ENCODE peak calls at places on chromosomes 7 and 10, in four cellular contexts. M is right atrium auricular region, L is upper lobe of right lung, J is astrocyte. P is an unnamed sample.

GRCh38 chr10:58727633-58728032 is 215.0 kb downstream of the BICC1 start:
- DNase-seq in M (no peak), L (no peak), J (no peak), P (peak)

GRCh38 chr10:106175760-106176377 is 988.6 kb downstream of the SORCS1 start:
- DNase-seq in M (no peak), L (no peak), J (no peak), P (peak)

GRCh38 chr10:98404571-98405396 is 10.2 kb downstream of the PYROXD2 start:
- DNase-seq in M (no peak), L (no peak), J (peak), P (peak)

GRCh38 chr7:16001477-16001876 is 315.0 kb upstream of the MEOX2 start:
- DNase-seq in M (no peak), L (no peak), J (no peak), P (no peak)

GRCh38 chr7:135317676-135318326 is 84.2 kb downstream of the STRA8 start:
- DNase-seq in M (no peak), L (no peak), J (no peak), P (no peak)

GRCh38 chr7:26372211-26372610 is 80.5 kb downstream of the SNX10 start:
- DNase-seq in M (no peak), L (no peak), J (no peak), P (no peak)

GRCh38 chr7:90727412-90727811 is 131.3 kb downstream of the CDK14 start:
- DNase-seq in M (no peak), L (no peak), J (no peak), P (no peak)

GRCh38 chr7:82362129-82362528 is 81.4 kb downstream of the CACNA2D1 start:
- DNase-seq in M (no peak), L (no peak), J (peak), P (no peak)

GRCh38 chr7:151385626-151386300 is 24.1 kb downstream of the WDR86 start:
- DNase-seq in M (no peak), L (peak), J (no peak), P (no peak)

GRCh38 chr7:43591551-43592180 is 8.8 kb downstream of the STK17A start:
- DNase-seq in M (no peak), L (no peak), J (peak), P (peak)

GRCh38 chr7:112160130-112160770 is 45.9 kb downstream of the DOCK4 start:
- DNase-seq in M (no peak), L (no peak), J (peak), P (peak)

GRCh38 chr7:130421685-130422084 is 19.1 kb downstream of the CEP41 start:
- DNase-seq in M (no peak), L (no peak), J (peak), P (no peak)

GRCh38 chr7:14720792-14721191 is 181.8 kb downstream of the DGKB start:
- DNase-seq in M (no peak), L (no peak), J (no peak), P (no peak)

GRCh38 chr7:95517870-95518269 is 32.1 kb downstream of the ASB4 start:
- DNase-seq in M (no peak), L (no peak), J (no peak), P (no peak)

GRCh38 chr7:24980695-24981543 is 941 bp upstream of the OSBPL3 start:
- DNase-seq in M (no peak), L (peak), J (no peak), P (peak)

GRCh38 chr10:7756360-7756992 is 31.3 kb downstream of the KIN start:
- DNase-seq in M (no peak), L (no peak), J (no peak), P (peak)

GRCh38 chr7:67863911-67864310 is 867.3 kb downstream of the TYW1 start:
- DNase-seq in M (no peak), L (no peak), J (no peak), P (no peak)

GRCh38 chr10:114815751-114816150 is 5.8 kb upstream of the FHIP2A start:
- DNase-seq in M (no peak), L (no peak), J (no peak), P (peak)

GRCh38 chr7:44972562-44972961 is 6.3 kb downstream of the MYO1G start:
- DNase-seq in M (no peak), L (peak), J (no peak), P (no peak)

DNA sequence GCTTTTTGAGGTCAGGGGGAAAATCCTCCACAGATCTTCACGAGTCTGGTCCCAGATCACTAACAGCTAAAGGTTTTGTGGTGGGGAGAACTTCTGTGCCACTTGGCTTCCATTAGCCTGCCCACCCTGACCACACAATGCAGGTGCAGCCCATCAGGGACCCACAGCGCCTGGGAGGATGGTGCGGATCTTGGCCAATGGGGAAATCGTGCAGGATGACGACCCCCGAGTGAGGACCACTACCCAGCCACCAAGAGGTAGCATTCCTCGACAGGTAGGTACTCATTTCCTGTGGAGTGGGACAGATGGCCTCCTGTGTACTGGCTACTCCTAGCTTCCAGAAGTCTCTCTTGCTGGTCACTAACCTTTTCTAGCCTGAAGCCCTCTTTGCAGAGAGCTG is 1.5 kb downstream of the FAM241B start:
- DNase-seq in M (peak), L (no peak), J (no peak), P (no peak)
- H3K27ac ChIP-seq in M (no peak), L (no peak), J (no peak), P (no peak)

GRCh38 chr7:1459512-1459892 is 232 bp upstream of the MICALL2 start:
- DNase-seq in M (peak), L (peak), J (peak), P (peak)
- H3K27ac ChIP-seq in M (peak), L (peak), J (no peak), P (peak)

DNA sequence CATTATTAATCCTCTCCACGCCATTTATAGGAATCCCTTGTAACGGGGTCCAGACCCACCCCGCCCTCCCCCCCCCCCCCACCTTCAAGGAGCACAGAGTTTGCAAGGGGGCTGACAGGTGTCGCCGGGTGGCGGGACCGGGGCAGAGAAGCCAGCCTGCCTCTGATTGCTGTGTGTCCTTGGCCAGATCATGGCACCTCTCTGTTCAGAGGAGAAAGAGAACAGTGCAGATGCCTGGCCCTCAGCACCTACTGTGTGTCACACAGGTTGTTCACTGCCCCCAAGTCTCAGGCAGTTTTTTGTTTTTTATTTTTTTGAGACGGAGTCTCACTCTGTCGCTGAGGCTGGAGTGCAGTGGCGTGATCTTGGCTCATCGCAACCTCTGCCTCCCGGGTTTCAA is 5.4 kb upstream of the MICALL2 start:
- DNase-seq in M (no peak), L (no peak), J (no peak), P (no peak)
- H3K27ac ChIP-seq in M (no peak), L (no peak), J (no peak), P (no peak)

GRCh38 chr7:73742753-73743641 is 4.4 kb upstream of the ABHD11 start:
- DNase-seq in M (no peak), L (peak), J (no peak), P (peak)
- H3K27ac ChIP-seq in M (no peak), L (peak), J (no peak), P (peak)

GRCh38 chr10:3946234-3947229 is 161.5 kb upstream of the KLF6 start:
- DNase-seq in M (peak), L (no peak), J (no peak), P (peak)

GRCh38 chr10:3943695-3944257 is 158.8 kb upstream of the KLF6 start:
- DNase-seq in M (peak), L (no peak), J (no peak), P (no peak)

GRCh38 chr10:3945026-3945425 is 160.0 kb upstream of the KLF6 start:
- DNase-seq in M (peak), L (no peak), J (no peak), P (no peak)

GRCh38 chr10:3942930-3943489 is 158.0 kb upstream of the KLF6 start:
- DNase-seq in M (peak), L (no peak), J (no peak), P (no peak)

GRCh38 chr10:3944591-3944990 is 159.6 kb upstream of the KLF6 start:
- DNase-seq in M (peak), L (no peak), J (no peak), P (no peak)
- H3K27ac ChIP-seq in M (no peak), L (no peak), J (no peak), P (no peak)

GRCh38 chr7:139726485-139726869 is 51.3 kb downstream of the HIPK2 start:
- DNase-seq in M (no peak), L (no peak), J (no peak), P (no peak)
- H3K27ac ChIP-seq in M (peak), L (peak), J (no peak), P (peak)

DNA sequence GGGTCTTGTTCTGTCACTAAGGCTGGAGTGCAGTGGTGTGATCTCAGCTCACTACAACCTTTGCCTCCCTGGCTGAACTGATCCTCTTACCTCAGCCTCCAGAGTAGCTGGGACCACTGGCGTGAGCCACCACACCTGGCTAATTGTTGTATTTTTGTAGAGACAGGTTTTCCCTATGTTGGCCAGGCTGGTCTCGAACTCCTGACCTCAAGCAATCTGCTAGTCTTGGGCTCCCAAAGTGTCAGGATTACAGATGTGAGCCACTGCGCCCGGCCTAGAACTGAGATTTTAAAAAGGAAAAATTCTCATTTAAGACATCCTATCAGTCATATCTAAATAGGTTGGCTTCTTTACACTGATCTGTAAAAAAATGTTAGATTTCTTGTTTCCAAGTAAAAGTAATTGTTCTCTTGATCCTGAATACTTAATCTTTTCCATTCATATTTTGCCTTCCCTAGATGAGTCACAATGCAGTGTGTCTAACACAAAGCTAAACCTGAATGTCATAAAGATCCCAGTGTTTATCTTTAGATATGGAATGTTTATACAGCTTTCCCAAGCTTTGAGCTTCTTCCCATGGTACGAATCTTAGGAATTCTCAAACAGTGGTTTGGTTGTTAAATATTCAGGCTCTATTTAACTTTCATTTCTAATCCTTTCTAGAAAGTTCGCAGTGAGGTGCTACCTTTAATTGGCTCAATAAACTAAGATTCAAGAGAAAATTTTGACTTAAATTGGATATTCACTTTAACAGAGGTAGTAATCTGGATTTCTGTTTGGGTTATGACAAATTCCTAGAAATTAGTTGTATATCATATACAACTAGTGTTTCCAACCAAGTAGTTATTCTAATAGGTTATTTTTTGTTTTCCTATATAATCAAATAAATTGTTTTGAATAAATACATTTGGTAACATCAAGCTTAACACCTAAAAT is 12.1 kb upstream of the LAMB1 start:
- DNase-seq in M (no peak), L (no peak), J (peak), P (peak)
- H3K27ac ChIP-seq in M (no peak), L (no peak), J (peak), P (peak)

GRCh38 chr10:102868976-102869289 is 337 bp upstream of the AS3MT start:
- DNase-seq in M (no peak), L (no peak), J (no peak), P (no peak)
- H3K27ac ChIP-seq in M (peak), L (no peak), J (no peak), P (no peak)

P was measured in PC-3.